ENCODE peak calls at places on chromosomes 3 and 15, in ten cellular contexts. One of them, this sample, is unnamed.

GRCh38 chr3:126270145-126270811 is 86.9 kb downstream of the KLF15 start:
- DNase-seq in stimulated activated CD4-positive, alpha-beta T cell treated with anti-CD3 and anti-CD28 coated beads, Interleukin-15, amount 100 ng/mL, for 1 hour: no peak
- DNase-seq in posterior vena cava: no peak
- DNase-seq in lung: peak; percentile 86
- DNase-seq in germinal center: no peak
- DNase-seq in nephron progenitor cell: no peak
- DNase-seq in activated gamma-delta T cell treated with Interleukin-2 at 50 U/mL for 16 hours: no peak
- DNase-seq in anterior cingulate cortex: peak; percentile 53
- DNase-seq in omental fat pad: no peak
- DNase-seq in HFF-Myc: no peak
- DNase-seq in this sample: no peak

GRCh38 chr3:90136468-90137191 is 1029.2 kb downstream of the EPHA3 start:
- DNase-seq in germinal center: no peak
- DNase-seq in lung: no peak
- DNase-seq in HFF-Myc: no peak
- DNase-seq in anterior cingulate cortex: no peak
- DNase-seq in posterior vena cava: no peak
- DNase-seq in nephron progenitor cell: no peak
- DNase-seq in omental fat pad: no peak
- DNase-seq in stimulated activated CD4-positive, alpha-beta T cell treated with anti-CD3 and anti-CD28 coated beads, Interleukin-15, amount 100 ng/mL, for 1 hour: no peak
- DNase-seq in activated gamma-delta T cell treated with Interleukin-2 at 50 U/mL for 16 hours: no peak
- DNase-seq in this sample: no peak

GRCh38 chr15:89130194-89130593 is 41.9 kb downstream of the ABHD2 start:
- DNase-seq in germinal center: no peak
- DNase-seq in stimulated activated CD4-positive, alpha-beta T cell treated with anti-CD3 and anti-CD28 coated beads, Interleukin-15, amount 100 ng/mL, for 1 hour: no peak
- DNase-seq in posterior vena cava: no peak
- DNase-seq in nephron progenitor cell: no peak
- DNase-seq in HFF-Myc: no peak
- DNase-seq in anterior cingulate cortex: no peak
- DNase-seq in lung: no peak
- DNase-seq in activated gamma-delta T cell treated with Interleukin-2 at 50 U/mL for 16 hours: peak; percentile 14
- DNase-seq in omental fat pad: no peak
- DNase-seq in this sample: no peak

GRCh38 chr3:194330579-194330978 is 20.5 kb downstream of the CPN2 start:
- DNase-seq in activated gamma-delta T cell treated with Interleukin-2 at 50 U/mL for 16 hours: no peak
- DNase-seq in stimulated activated CD4-positive, alpha-beta T cell treated with anti-CD3 and anti-CD28 coated beads, Interleukin-15, amount 100 ng/mL, for 1 hour: no peak
- DNase-seq in anterior cingulate cortex: no peak
- DNase-seq in germinal center: no peak
- DNase-seq in lung: no peak
- DNase-seq in nephron progenitor cell: no peak
- DNase-seq in omental fat pad: no peak
- DNase-seq in posterior vena cava: no peak
- DNase-seq in HFF-Myc: no peak
- DNase-seq in this sample: peak; percentile 47

GRCh38 chr3:126347543-126348161 is 9.6 kb downstream of the KLF15 start:
- DNase-seq in anterior cingulate cortex: no peak
- DNase-seq in HFF-Myc: no peak
- DNase-seq in posterior vena cava: peak; percentile 43
- DNase-seq in stimulated activated CD4-positive, alpha-beta T cell treated with anti-CD3 and anti-CD28 coated beads, Interleukin-15, amount 100 ng/mL, for 1 hour: no peak
- DNase-seq in nephron progenitor cell: no peak
- DNase-seq in omental fat pad: no peak
- DNase-seq in germinal center: no peak
- DNase-seq in activated gamma-delta T cell treated with Interleukin-2 at 50 U/mL for 16 hours: no peak
- DNase-seq in lung: no peak
- DNase-seq in this sample: no peak

GRCh38 chr3:136835079-136835816 is 16.3 kb downstream of the SLC35G2 start:
- DNase-seq in anterior cingulate cortex: no peak
- DNase-seq in activated gamma-delta T cell treated with Interleukin-2 at 50 U/mL for 16 hours: no peak
- DNase-seq in nephron progenitor cell: no peak
- DNase-seq in HFF-Myc: no peak
- DNase-seq in posterior vena cava: no peak
- DNase-seq in lung: no peak
- DNase-seq in omental fat pad: no peak
- DNase-seq in stimulated activated CD4-positive, alpha-beta T cell treated with anti-CD3 and anti-CD28 coated beads, Interleukin-15, amount 100 ng/mL, for 1 hour: no peak
- DNase-seq in germinal center: no peak
- DNase-seq in this sample: no peak

GRCh38 chr15:39946862-39947261 is 12.9 kb downstream of the EIF2AK4 start:
- DNase-seq in nephron progenitor cell: no peak
- DNase-seq in omental fat pad: no peak
- DNase-seq in germinal center: no peak
- DNase-seq in HFF-Myc: no peak
- DNase-seq in posterior vena cava: no peak
- DNase-seq in lung: no peak
- DNase-seq in stimulated activated CD4-positive, alpha-beta T cell treated with anti-CD3 and anti-CD28 coated beads, Interleukin-15, amount 100 ng/mL, for 1 hour: no peak
- DNase-seq in anterior cingulate cortex: no peak
- DNase-seq in activated gamma-delta T cell treated with Interleukin-2 at 50 U/mL for 16 hours: no peak
- DNase-seq in this sample: no peak

GRCh38 chr3:194588236-194588635 is 45.0 kb downstream of the TMEM44 start:
- DNase-seq in nephron progenitor cell: no peak
- DNase-seq in anterior cingulate cortex: no peak
- DNase-seq in posterior vena cava: no peak
- DNase-seq in HFF-Myc: no peak
- DNase-seq in omental fat pad: no peak
- DNase-seq in stimulated activated CD4-positive, alpha-beta T cell treated with anti-CD3 and anti-CD28 coated beads, Interleukin-15, amount 100 ng/mL, for 1 hour: no peak
- DNase-seq in activated gamma-delta T cell treated with Interleukin-2 at 50 U/mL for 16 hours: no peak
- DNase-seq in lung: no peak
- DNase-seq in germinal center: no peak
- DNase-seq in this sample: no peak

GRCh38 chr3:138854204-138854603 is 19.5 kb upstream of the PIK3CB start:
- DNase-seq in lung: no peak
- DNase-seq in omental fat pad: no peak
- DNase-seq in activated gamma-delta T cell treated with Interleukin-2 at 50 U/mL for 16 hours: no peak
- DNase-seq in anterior cingulate cortex: no peak
- DNase-seq in stimulated activated CD4-positive, alpha-beta T cell treated with anti-CD3 and anti-CD28 coated beads, Interleukin-15, amount 100 ng/mL, for 1 hour: no peak
- DNase-seq in HFF-Myc: no peak
- DNase-seq in posterior vena cava: no peak
- DNase-seq in germinal center: no peak
- DNase-seq in nephron progenitor cell: no peak
- DNase-seq in this sample: no peak

GRCh38 chr3:153963012-153963411 is 158.2 kb upstream of the ARHGEF26 start:
- DNase-seq in anterior cingulate cortex: no peak
- DNase-seq in posterior vena cava: no peak
- DNase-seq in omental fat pad: no peak
- DNase-seq in stimulated activated CD4-positive, alpha-beta T cell treated with anti-CD3 and anti-CD28 coated beads, Interleukin-15, amount 100 ng/mL, for 1 hour: no peak
- DNase-seq in nephron progenitor cell: no peak
- DNase-seq in lung: no peak
- DNase-seq in germinal center: no peak
- DNase-seq in activated gamma-delta T cell treated with Interleukin-2 at 50 U/mL for 16 hours: no peak
- DNase-seq in HFF-Myc: no peak
- DNase-seq in this sample: no peak

GRCh38 chr3:152835311-152836102 is 576 bp downstream of the P2RY1 start:
- DNase-seq in stimulated activated CD4-positive, alpha-beta T cell treated with anti-CD3 and anti-CD28 coated beads, Interleukin-15, amount 100 ng/mL, for 1 hour: no peak
- DNase-seq in activated gamma-delta T cell treated with Interleukin-2 at 50 U/mL for 16 hours: no peak
- DNase-seq in HFF-Myc: no peak
- DNase-seq in omental fat pad: no peak
- DNase-seq in germinal center: no peak
- DNase-seq in nephron progenitor cell: peak; percentile 67
- DNase-seq in anterior cingulate cortex: no peak
- DNase-seq in posterior vena cava: peak; percentile 91
- DNase-seq in lung: peak; percentile 58
- DNase-seq in this sample: peak; percentile 84

GRCh38 chr3:121998030-121998580 is 23.9 kb downstream of the ILDR1 start:
- DNase-seq in activated gamma-delta T cell treated with Interleukin-2 at 50 U/mL for 16 hours: no peak
- DNase-seq in stimulated activated CD4-positive, alpha-beta T cell treated with anti-CD3 and anti-CD28 coated beads, Interleukin-15, amount 100 ng/mL, for 1 hour: no peak
- DNase-seq in nephron progenitor cell: no peak
- DNase-seq in anterior cingulate cortex: no peak
- DNase-seq in lung: no peak
- DNase-seq in germinal center: no peak
- DNase-seq in posterior vena cava: no peak
- DNase-seq in HFF-Myc: peak; percentile 5
- DNase-seq in omental fat pad: no peak
- DNase-seq in this sample: no peak

GRCh38 chr3:53998980-53999379 is 107.3 kb upstream of the SELENOK start:
- DNase-seq in posterior vena cava: no peak
- DNase-seq in HFF-Myc: no peak
- DNase-seq in nephron progenitor cell: no peak
- DNase-seq in activated gamma-delta T cell treated with Interleukin-2 at 50 U/mL for 16 hours: no peak
- DNase-seq in anterior cingulate cortex: no peak
- DNase-seq in lung: no peak
- DNase-seq in stimulated activated CD4-positive, alpha-beta T cell treated with anti-CD3 and anti-CD28 coated beads, Interleukin-15, amount 100 ng/mL, for 1 hour: no peak
- DNase-seq in omental fat pad: no peak
- DNase-seq in germinal center: no peak
- DNase-seq in this sample: no peak

GRCh38 chr3:138833908-138834358 is 795 bp downstream of the PIK3CB start:
- DNase-seq in posterior vena cava: no peak
- DNase-seq in anterior cingulate cortex: peak; percentile 23
- DNase-seq in HFF-Myc: no peak
- DNase-seq in nephron progenitor cell: peak; percentile 12
- DNase-seq in stimulated activated CD4-positive, alpha-beta T cell treated with anti-CD3 and anti-CD28 coated beads, Interleukin-15, amount 100 ng/mL, for 1 hour: no peak
- DNase-seq in activated gamma-delta T cell treated with Interleukin-2 at 50 U/mL for 16 hours: no peak
- DNase-seq in germinal center: no peak
- DNase-seq in lung: no peak
- DNase-seq in omental fat pad: no peak
- DNase-seq in this sample: no peak

GRCh38 chr3:157494581-157495281 is 8.5 kb downstream of the VEPH1 start:
- DNase-seq in activated gamma-delta T cell treated with Interleukin-2 at 50 U/mL for 16 hours: no peak
- DNase-seq in nephron progenitor cell: no peak
- DNase-seq in posterior vena cava: no peak
- DNase-seq in germinal center: no peak
- DNase-seq in anterior cingulate cortex: no peak
- DNase-seq in stimulated activated CD4-positive, alpha-beta T cell treated with anti-CD3 and anti-CD28 coated beads, Interleukin-15, amount 100 ng/mL, for 1 hour: no peak
- DNase-seq in lung: no peak
- DNase-seq in omental fat pad: no peak
- DNase-seq in HFF-Myc: no peak
- DNase-seq in this sample: no peak

GRCh38 chr15:35047996-35048395 is 37.1 kb downstream of the NANOGP8 start:
- DNase-seq in nephron progenitor cell: no peak
- DNase-seq in HFF-Myc: no peak
- DNase-seq in anterior cingulate cortex: no peak
- DNase-seq in germinal center: no peak
- DNase-seq in activated gamma-delta T cell treated with Interleukin-2 at 50 U/mL for 16 hours: no peak
- DNase-seq in posterior vena cava: no peak
- DNase-seq in omental fat pad: no peak
- DNase-seq in lung: no peak
- DNase-seq in stimulated activated CD4-positive, alpha-beta T cell treated with anti-CD3 and anti-CD28 coated beads, Interleukin-15, amount 100 ng/mL, for 1 hour: no peak
- DNase-seq in this sample: no peak

This sample was measured in RPMI8226.